ENCODE peak calls at places on chromosome 17, in six cellular contexts. V, A, E, Q, K and Z are unnamed samples.

GRCh38 chr17:81302861-81303326 is 7.8 kb upstream of the SLC38A10 start:
- DNase-seq in V (no peak), A (no peak), E (no peak), Q (no peak), K (peak), Z (no peak)

GRCh38 chr17:81405382-81406005 is 10.2 kb downstream of the BAHCC1 start:
- DNase-seq in V (no peak), A (no peak), E (peak), Q (no peak), K (no peak), Z (no peak)

GRCh38 chr17:59329558-59330313 is 1.7 kb upstream of the YPEL2 start:
- DNase-seq in V (peak), A (peak), E (peak), Q (peak), K (peak), Z (peak)

GRCh38 chr17:82647593-82648164 is 565 bp downstream of the WDR45B start:
- DNase-seq in V (no peak), A (no peak), E (no peak), Q (peak), K (peak), Z (peak)

GRCh38 chr17:10337976-10338375 is 34.8 kb downstream of the MYH13 start:
- DNase-seq in V (no peak), A (no peak), E (no peak), Q (no peak), K (no peak), Z (no peak)

GRCh38 chr17:83125515-83126274 is 46.3 kb downstream of the METRNL start:
- DNase-seq in V (no peak), A (no peak), E (peak), Q (no peak), K (no peak), Z (peak)

GRCh38 chr17:26765860-26766709 is 527.8 kb upstream of the WSB1 start:
- DNase-seq in V (no peak), A (no peak), E (no peak), Q (no peak), K (no peak), Z (no peak)

GRCh38 chr17:15180121-15180561 is 85.0 kb downstream of the PMP22 start:
- DNase-seq in V (no peak), A (no peak), E (no peak), Q (no peak), K (no peak), Z (no peak)

GRCh38 chr17:70478883-70479282 is 309.6 kb downstream of the KCNJ2 start:
- DNase-seq in V (no peak), A (no peak), E (no peak), Q (no peak), K (no peak), Z (no peak)

GRCh38 chr17:65362826-65363225 is 198.6 kb downstream of the AXIN2 start:
- DNase-seq in V (peak), A (peak), E (no peak), Q (peak), K (no peak), Z (peak)

GRCh38 chr17:6787081-6787693 is 11.2 kb downstream of the FBXO39 start:
- DNase-seq in V (no peak), A (no peak), E (no peak), Q (no peak), K (no peak), Z (no peak)

GRCh38 chr17:6681671-6682070 is 30.1 kb downstream of the C17orf100 start:
- DNase-seq in V (no peak), A (no peak), E (no peak), Q (no peak), K (no peak), Z (no peak)

GRCh38 chr17:48613862-48614694 is 1.0 kb downstream of the HOXB8 start:
- DNase-seq in V (no peak), A (no peak), E (no peak), Q (no peak), K (peak), Z (no peak)

GRCh38 chr17:41639492-41640473 is 15.4 kb upstream of the KRT17 start:
- DNase-seq in V (no peak), A (peak), E (no peak), Q (no peak), K (no peak), Z (no peak)

GRCh38 chr17:42997390-42997983 is 732 bp upstream of the RPL27 start:
- DNase-seq in V (no peak), A (no peak), E (no peak), Q (no peak), K (no peak), Z (no peak)

GRCh38 chr17:17221329-17221728 is 15.2 kb upstream of the PLD6 start:
- DNase-seq in V (no peak), A (no peak), E (no peak), Q (no peak), K (no peak), Z (no peak)